ENCODE peak calls at places on chromosomes 7 and 10, in ten cellular contexts. I is Caki2; H is activated naive CD8-positive, alpha-beta T cell treated with anti-CD3 and anti-CD28 coated beads, Interleukin-2, amount 50 U/mL, for 24 hours; O is fibroblast of pulmonary artery; Y is adrenal gland; Z is A172; N is HEK293T; T is A549; G is skeletal muscle cell; V is naive B cell. B is an unnamed sample.

GRCh38 chr10:45580371-45580770 is 92.2 kb downstream of the ZFAND4 start:
- DNase-seq in O (no peak), H (no peak), G (no peak), N (no peak), Y (no peak), I (no peak), T (no peak), V (peak; percentile 42), Z (no peak), B (no peak)

GRCh38 chr10:70160798-70161197 is 9.5 kb downstream of the SAR1A start:
- DNase-seq in G (no peak), I (no peak), O (no peak), Y (no peak), V (no peak), Z (no peak), N (no peak), T (no peak), H (no peak), B (no peak)

GRCh38 chr7:155858521-155859061 is 46.3 kb upstream of the SHH start:
- DNase-seq in V (no peak), T (peak; percentile 77), N (no peak), Z (peak; percentile 79), H (no peak), I (peak; percentile 73), Y (peak; percentile 62), G (no peak), O (peak; percentile 11), B (no peak)

GRCh38 chr10:48333856-48334255 is 27.4 kb downstream of the MAPK8 start:
- DNase-seq in N (no peak), Z (peak; percentile 88), V (no peak), I (peak; percentile 57), Y (no peak), T (no peak), O (no peak), G (no peak), H (no peak), B (no peak)

GRCh38 chr10:128063736-128064614 is 62.2 kb downstream of the MKI67 start:
- DNase-seq in I (no peak), Y (no peak), T (no peak), Z (peak; percentile 1), V (peak; percentile 39), O (no peak), N (no peak), H (peak; percentile 66), G (no peak), B (no peak)

GRCh38 chr10:88979153-88979562 is 11.4 kb upstream of the FAS start:
- DNase-seq in N (peak; percentile 15), G (peak; percentile 38), T (no peak), I (no peak), Y (peak; percentile 70), Z (peak; percentile 86), H (no peak), O (peak; percentile 84), V (no peak), B (no peak)

GRCh38 chr10:88236121-88236743 is 346.9 kb downstream of the RNLS start:
- DNase-seq in V (no peak), N (no peak), Z (no peak), I (no peak), O (peak; percentile 64), Y (no peak), G (no peak), T (no peak), H (no peak), B (no peak)

GRCh38 chr10:130656582-130657133 is 520.5 kb downstream of the GLRX3 start:
- DNase-seq in V (no peak), I (no peak), G (no peak), H (no peak), T (no peak), N (no peak), Z (no peak), Y (no peak), O (no peak), B (no peak)

GRCh38 chr7:149310113-149310836 is 48.3 kb downstream of the ZNF783 start:
- DNase-seq in G (peak; percentile 43), T (peak; percentile 88), N (peak; percentile 61), O (peak; percentile 86), H (no peak), Z (peak; percentile 81), I (peak; percentile 55), V (peak; percentile 30), Y (no peak), B (peak; percentile 5)

GRCh38 chr10:14448197-14448763 is 117.6 kb upstream of the FRMD4A start:
- DNase-seq in Z (no peak), N (no peak), Y (no peak), G (no peak), O (no peak), I (no peak), H (no peak), V (no peak), T (no peak), B (no peak)

GRCh38 chr7:118186491-118186890 is 2.5 kb downstream of the LSM8 start:
- DNase-seq in O (no peak), Z (no peak), I (no peak), H (no peak), N (no peak), T (no peak), G (no peak), V (no peak), Y (no peak), B (no peak)

GRCh38 chr10:133276435-133277201 is at the start of gene ADAM8:
- DNase-seq in N (no peak), Z (no peak), Y (no peak), V (peak; percentile 77), T (no peak), O (no peak), I (no peak), H (peak; percentile 78), G (no peak), B (no peak)

GRCh38 chr7:14507617-14508016 is 394.9 kb downstream of the DGKB start:
- DNase-seq in N (no peak), Y (peak; percentile 31), T (no peak), I (no peak), Z (peak; percentile 90), H (no peak), G (peak; percentile 58), V (no peak), O (peak; percentile 33), B (peak; percentile 75)

GRCh38 chr10:77571490-77571889 is 66.1 kb downstream of the KCNMA1 start:
- DNase-seq in Y (no peak), G (no peak), O (no peak), T (no peak), V (no peak), Z (no peak), N (no peak), I (no peak), H (no peak), B (peak; percentile 45)

GRCh38 chr10:129870926-129871660 is 93.0 kb downstream of the EBF3 start:
- DNase-seq in Y (no peak), O (no peak), T (no peak), N (no peak), I (no peak), H (no peak), V (no peak), G (peak; percentile 31), Z (no peak), B (no peak)